ENCODE peak calls at places on chromosome 18, in nine cellular contexts. K is lower lobe of right lung; H is right atrium auricular region; B is brain microvascular endothelial cell; W is CD4-positive, alpha-beta T cell; Y is stomach; D is Peyer's patch; E is spleen; M is HL-60. Q is an unnamed sample.

GRCh38 chr18:9849407-9849961 is 36.3 kb upstream of the TXNDC2 start:
- DNase-seq in K (peak), H (peak), B (no peak), W (no peak), Y (peak), D (no peak), E (peak), M (no peak), Q (peak)

GRCh38 chr18:6835345-6835744 is 105.8 kb downstream of the ARHGAP28 start:
- DNase-seq in K (no peak), H (no peak), B (no peak), W (no peak), Y (no peak), D (no peak), E (no peak), M (no peak), Q (no peak)

GRCh38 chr18:42480521-42480920 is 525.5 kb downstream of the PIK3C3 start:
- DNase-seq in K (no peak), H (no peak), B (no peak), W (no peak), Y (no peak), D (no peak), E (no peak), M (no peak), Q (no peak)

GRCh38 chr18:25459814-25460213 is 107.8 kb upstream of the ZNF521 start:
- DNase-seq in K (no peak), H (no peak), B (no peak), W (no peak), Y (no peak), D (no peak), E (no peak), M (no peak), Q (no peak)

GRCh38 chr18:5986257-5986909 is 91.1 kb upstream of the TMEM200C start:
- DNase-seq in K (no peak), H (no peak), B (no peak), W (no peak), Y (no peak), D (no peak), E (no peak), M (no peak), Q (no peak)

GRCh38 chr18:48203961-48204666 is 205.1 kb downstream of the ZBTB7C start:
- DNase-seq in K (no peak), H (no peak), B (no peak), W (no peak), Y (peak), D (no peak), E (no peak), M (no peak), Q (no peak)

GRCh38 chr18:7201096-7201495 is 29.8 kb upstream of the LRRC30 start:
- DNase-seq in K (no peak), H (no peak), B (no peak), W (no peak), Y (no peak), D (no peak), E (no peak), M (no peak), Q (no peak)

GRCh38 chr18:45664824-45665763 is 49.8 kb downstream of the SLC14A2 start:
- DNase-seq in K (no peak), H (peak), B (peak), W (peak), Y (peak), D (no peak), E (no peak), M (peak), Q (peak)

GRCh38 chr18:76437910-76438309 is 57.1 kb downstream of the ZNF516 start:
- DNase-seq in K (no peak), H (no peak), B (no peak), W (no peak), Y (no peak), D (no peak), E (no peak), M (no peak), Q (no peak)

GRCh38 chr18:76656925-76657324 is 161.9 kb upstream of the ZNF516 start:
- DNase-seq in K (no peak), H (no peak), B (no peak), W (no peak), Y (no peak), D (no peak), E (no peak), M (no peak), Q (no peak)

GRCh38 chr18:29154196-29154757 is 977.3 kb upstream of the CDH2 start:
- DNase-seq in K (no peak), H (no peak), B (peak), W (no peak), Y (no peak), D (no peak), E (no peak), M (no peak), Q (no peak)

GRCh38 chr18:70004698-70005097 is 57.0 kb upstream of the CD226 start:
- DNase-seq in K (no peak), H (no peak), B (peak), W (no peak), Y (no peak), D (no peak), E (no peak), M (no peak), Q (peak)

GRCh38 chr18:63290456-63291200 is 28.9 kb downstream of the BCL2 start:
- DNase-seq in K (no peak), H (peak), B (no peak), W (peak), Y (no peak), D (no peak), E (no peak), M (no peak), Q (no peak)

GRCh38 chr18:26133652-26134051 is at the start of gene PSMA8:
- DNase-seq in K (no peak), H (no peak), B (no peak), W (peak), Y (no peak), D (no peak), E (peak), M (no peak), Q (no peak)

GRCh38 chr18:63346031-63346430 is 21.0 kb downstream of the KDSR start:
- DNase-seq in K (no peak), H (no peak), B (no peak), W (no peak), Y (no peak), D (no peak), E (no peak), M (no peak), Q (no peak)

GRCh38 chr18:67425724-67426123 is 90.8 kb downstream of the DSEL start:
- DNase-seq in K (no peak), H (no peak), B (peak), W (no peak), Y (no peak), D (no peak), E (no peak), M (no peak), Q (peak)

GRCh38 chr18:42614619-42615293 is 500.7 kb downstream of the RIT2 start:
- DNase-seq in K (no peak), H (no peak), B (peak), W (no peak), Y (no peak), D (no peak), E (no peak), M (no peak), Q (no peak)

GRCh38 chr18:69490813-69491212 is 90.1 kb downstream of the DOK6 start:
- DNase-seq in K (no peak), H (no peak), B (peak), W (no peak), Y (no peak), D (no peak), E (no peak), M (no peak), Q (no peak)

GRCh38 chr18:72697706-72698105 is 153.6 kb upstream of the CBLN2 start:
- DNase-seq in K (no peak), H (no peak), B (no peak), W (no peak), Y (no peak), D (no peak), E (no peak), M (no peak), Q (no peak)

GRCh38 chr18:3466051-3466450 is 16.1 kb downstream of the TGIF1 start:
- DNase-seq in K (no peak), H (no peak), B (peak), W (no peak), Y (no peak), D (no peak), E (no peak), M (no peak), Q (peak)

GRCh38 chr18:76450452-76450851 is 44.6 kb downstream of the ZNF516 start:
- DNase-seq in K (no peak), H (peak), B (no peak), W (no peak), Y (no peak), D (no peak), E (no peak), M (no peak), Q (peak)

GRCh38 chr18:61400016-61400630 is 66.9 kb downstream of the CDH20 start:
- DNase-seq in K (no peak), H (no peak), B (peak), W (no peak), Y (no peak), D (no peak), E (no peak), M (no peak), Q (no peak)

GRCh38 chr18:45291616-45292612 is 323.4 kb upstream of the SLC14A2 start:
- DNase-seq in K (no peak), H (no peak), B (peak), W (no peak), Y (no peak), D (no peak), E (no peak), M (no peak), Q (no peak)

GRCh38 chr18:77223653-77224052 is 26.0 kb upstream of the GALR1 start:
- DNase-seq in K (no peak), H (no peak), B (no peak), W (no peak), Y (no peak), D (no peak), E (no peak), M (no peak), Q (no peak)

GRCh38 chr18:54888933-54889332 is 60.7 kb downstream of the RAB27B start:
- DNase-seq in K (no peak), H (no peak), B (peak), W (no peak), Y (no peak), D (no peak), E (no peak), M (no peak), Q (peak)

GRCh38 chr18:2910751-2911425 is 64.1 kb downstream of the EMILIN2 start:
- DNase-seq in K (no peak), H (no peak), B (no peak), W (no peak), Y (no peak), D (no peak), E (no peak), M (no peak), Q (peak)

GRCh38 chr18:26721876-26722581 is 143.5 kb downstream of the AQP4 start:
- DNase-seq in K (no peak), H (no peak), B (no peak), W (no peak), Y (no peak), D (no peak), E (no peak), M (no peak), Q (no peak)

GRCh38 chr18:74412106-74412880 is 44.8 kb downstream of the DIPK1C start:
- DNase-seq in K (no peak), H (no peak), B (no peak), W (no peak), Y (no peak), D (no peak), E (no peak), M (no peak), Q (no peak)

GRCh38 chr18:28176674-28176932 is 327 bp downstream of the CDH2 start:
- DNase-seq in K (no peak), H (no peak), B (no peak), W (no peak), Y (no peak), D (no peak), E (no peak), M (no peak), Q (no peak)

GRCh38 chr18:13375302-13376255 is 157.0 kb downstream of the LDLRAD4 start:
- DNase-seq in K (no peak), H (peak), B (peak), W (peak), Y (no peak), D (no peak), E (no peak), M (no peak), Q (peak)
- TF ChIP-seq CTCF in K (no peak), H (peak), B (peak), W (no peak), Y (no peak), D (no peak), E (no peak), M (no peak), Q (no peak)

GRCh38 chr18:23306842-23307241 is 146.2 kb upstream of the RIOK3 start:
- DNase-seq in K (no peak), H (no peak), B (no peak), W (no peak), Y (no peak), D (no peak), E (no peak), M (no peak), Q (no peak)

GRCh38 chr18:23314672-23315071 is 138.4 kb upstream of the RIOK3 start:
- DNase-seq in K (no peak), H (no peak), B (no peak), W (no peak), Y (no peak), D (no peak), E (no peak), M (no peak), Q (no peak)

GRCh38 chr18:23313379-23313778 is 139.7 kb upstream of the RIOK3 start:
- DNase-seq in K (no peak), H (no peak), B (no peak), W (no peak), Y (no peak), D (no peak), E (no peak), M (no peak), Q (no peak)

GRCh38 chr18:23307567-23308295 is 145.4 kb upstream of the RIOK3 start:
- DNase-seq in K (no peak), H (no peak), B (peak), W (no peak), Y (no peak), D (no peak), E (peak), M (no peak), Q (peak)

DNA sequence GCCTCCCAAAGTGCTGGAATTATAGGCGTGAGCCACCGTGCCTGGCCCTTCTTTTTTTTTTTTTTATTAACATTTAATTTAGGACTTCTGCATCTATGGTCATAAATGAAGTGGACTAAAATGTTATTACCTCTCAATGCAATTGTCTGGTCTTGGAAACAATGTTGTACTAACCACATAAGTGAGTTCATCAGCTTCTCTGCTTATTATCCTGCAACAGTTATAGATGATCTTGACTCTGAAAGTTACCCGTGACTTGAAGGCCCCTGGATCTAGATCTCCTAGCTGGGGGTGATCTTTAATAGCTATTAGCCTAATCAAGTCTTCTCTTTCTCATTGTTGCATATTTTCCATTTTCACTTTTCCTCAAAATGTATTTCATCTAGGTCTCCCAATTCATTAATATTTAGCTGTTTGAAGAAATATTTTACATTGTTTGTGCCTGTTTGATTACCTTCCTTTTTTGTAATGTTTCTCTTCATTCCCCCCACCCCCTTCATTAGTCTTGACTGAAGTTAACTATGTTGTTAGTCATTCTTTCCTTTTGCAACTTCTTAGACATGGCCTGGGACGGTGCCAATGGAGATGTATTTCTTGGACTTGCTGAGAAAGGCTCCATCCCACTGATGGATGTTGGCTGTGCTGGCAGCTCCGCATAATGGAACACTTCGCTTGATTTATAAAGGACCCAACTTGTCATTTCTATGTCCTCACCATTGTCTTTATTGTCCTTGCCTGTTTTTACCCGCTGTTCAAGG is 141.6 kb upstream of the RIOK3 start:
- DNase-seq in K (no peak), H (peak), B (peak), W (no peak), Y (no peak), D (no peak), E (no peak), M (no peak), Q (peak)
- H3K27ac ChIP-seq in K (no peak), H (peak), B (peak), W (no peak), Y (no peak), D (no peak), E (peak), M (no peak), Q (peak)

DNA sequence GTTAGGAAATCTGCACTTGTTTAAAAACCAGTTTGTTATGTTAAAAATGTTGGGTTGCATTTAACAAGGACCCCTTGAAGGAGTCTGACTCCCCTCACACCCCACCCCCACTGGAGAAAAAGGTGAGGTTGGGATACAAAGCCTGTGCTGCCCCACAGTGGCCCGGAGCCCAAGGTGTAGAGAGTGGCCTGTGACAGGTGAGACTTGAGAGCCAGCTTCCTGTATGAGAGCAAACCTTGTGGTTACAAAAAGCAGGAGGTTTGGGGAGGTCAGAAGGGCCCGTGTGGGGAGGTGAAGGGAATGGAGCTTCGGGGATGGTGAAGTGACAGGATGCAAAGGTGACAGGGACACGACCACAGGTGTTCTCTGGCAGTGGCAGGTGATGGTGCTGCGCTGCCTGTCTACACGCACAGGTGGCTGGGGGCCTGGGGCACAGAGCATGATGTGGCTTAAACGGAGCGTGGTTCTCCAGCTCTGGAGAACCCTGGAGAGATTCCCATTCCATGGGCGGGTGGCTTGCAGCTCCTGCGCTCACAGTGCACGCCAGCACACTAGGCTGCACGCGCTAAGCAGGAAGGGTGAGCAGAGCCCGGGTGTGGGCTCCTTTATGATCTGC is 29.0 kb downstream of the IMPA2 start:
- DNase-seq in K (no peak), H (no peak), B (no peak), W (no peak), Y (peak), D (no peak), E (no peak), M (no peak), Q (no peak)
- TF ChIP-seq CTCF in K (no peak), H (no peak), B (no peak), W (no peak), Y (peak), D (no peak), E (no peak), M (no peak), Q (no peak)

GRCh38 chr18:57784034-57784815 is 18.9 kb downstream of the ATP8B1 start:
- DNase-seq in K (no peak), H (no peak), B (peak), W (no peak), Y (no peak), D (no peak), E (no peak), M (peak), Q (peak)

GRCh38 chr18:57776767-57777166 is 26.3 kb downstream of the ATP8B1 start:
- DNase-seq in K (no peak), H (no peak), B (no peak), W (no peak), Y (no peak), D (no peak), E (no peak), M (no peak), Q (no peak)

GRCh38 chr18:57781128-57781463 is 22.0 kb downstream of the ATP8B1 start:
- DNase-seq in K (no peak), H (no peak), B (no peak), W (no peak), Y (no peak), D (no peak), E (no peak), M (peak), Q (no peak)

GRCh38 chr18:57776354-57776753 is 26.8 kb downstream of the ATP8B1 start:
- DNase-seq in K (no peak), H (no peak), B (no peak), W (no peak), Y (no peak), D (no peak), E (no peak), M (no peak), Q (no peak)

DNA sequence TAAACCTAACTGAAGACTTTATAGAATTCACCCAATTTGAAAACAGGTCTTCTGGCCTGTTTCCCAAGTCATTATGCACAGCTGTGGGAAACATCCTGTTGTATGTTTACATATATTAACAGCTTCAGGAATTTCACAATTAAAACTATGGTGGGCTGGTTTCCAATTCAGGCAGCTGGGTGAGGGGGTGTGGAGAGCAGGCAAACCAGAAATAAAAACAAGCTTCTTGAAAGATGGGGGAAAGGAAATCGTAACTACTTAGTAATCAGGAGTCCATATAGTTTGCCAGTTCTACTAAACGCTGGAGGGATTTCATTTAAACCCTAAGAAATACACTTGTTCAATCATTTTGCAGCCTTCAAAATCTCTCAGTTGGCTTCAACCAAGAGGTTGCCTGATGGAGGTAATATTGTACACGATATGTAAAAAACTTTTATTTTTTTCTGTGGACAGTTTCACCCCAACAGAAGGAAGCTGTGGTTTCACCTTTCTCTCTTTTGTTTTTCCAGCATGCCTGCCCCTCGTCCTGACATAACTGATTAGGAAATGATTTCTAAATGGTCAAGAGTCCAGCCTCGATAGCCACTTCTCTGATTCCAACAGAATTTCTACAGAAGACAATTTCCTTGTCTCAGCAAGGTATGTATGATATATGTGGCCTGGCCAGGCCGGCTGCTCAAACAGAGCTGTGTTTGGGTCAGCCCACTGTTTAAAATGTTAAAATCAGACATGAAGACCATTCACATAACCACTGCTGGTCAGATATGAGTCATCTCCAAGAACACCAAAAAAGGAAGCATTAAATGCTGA is 22.6 kb downstream of the ATP8B1 start:
- DNase-seq in K (no peak), H (no peak), B (peak), W (no peak), Y (no peak), D (no peak), E (no peak), M (no peak), Q (peak)
- H3K27ac ChIP-seq in K (peak), H (peak), B (peak), W (no peak), Y (peak), D (no peak), E (peak), M (no peak), Q (peak)